ENCODE peak calls at places on chromosomes 3 and 15, in seven cellular contexts. D is K562, X is HepG2, U is H1, C is GM12892, T is SK-N-SH, L is GM12878. K is an unnamed sample.

GRCh38 chr15:82968066-82968465 is 15.5 kb upstream of the HOMER2 start:
- DNase-seq in L (no peak), C (no peak), T (no peak), X (no peak), U (no peak), D (no peak), K (no peak)

GRCh38 chr3:13537244-13537921 is 11.5 kb upstream of the FBLN2 start:
- DNase-seq in U (no peak), D (no peak), X (no peak), L (no peak), C (no peak), T (no peak), K (no peak)

GRCh38 chr3:159765860-159766294 is 222.8 kb upstream of the IL12A start:
- DNase-seq in L (no peak), C (no peak), X (no peak), D (no peak), U (no peak), T (peak), K (no peak)

GRCh38 chr15:73647259-73648026 is 14.3 kb upstream of the NPTN start:
- DNase-seq in T (no peak), D (no peak), L (no peak), U (no peak), C (no peak), X (no peak), K (no peak)

GRCh38 chr3:79766474-79767193 is 1.2 kb downstream of the ROBO1 start:
- DNase-seq in U (no peak), T (peak), X (no peak), D (no peak), C (no peak), L (no peak), K (no peak)

GRCh38 chr3:186166036-186166435 is 57.1 kb upstream of the ETV5 start:
- DNase-seq in X (no peak), D (no peak), C (no peak), U (no peak), T (no peak), L (no peak), K (no peak)

GRCh38 chr3:10777627-10778026 is 38.4 kb upstream of the SLC6A11 start:
- DNase-seq in C (no peak), X (no peak), L (no peak), U (no peak), D (no peak), T (no peak), K (no peak)

GRCh38 chr15:56736308-56736707 is 3.0 kb upstream of the ZNF280D start:
- DNase-seq in T (no peak), D (peak), U (no peak), X (peak), C (no peak), L (no peak), K (no peak)

GRCh38 chr3:61612211-61612995 is 51.0 kb downstream of the PTPRG start:
- DNase-seq in T (no peak), L (no peak), U (no peak), C (no peak), X (no peak), D (no peak), K (no peak)

GRCh38 chr3:10347648-10348403 is 26.9 kb upstream of the SEC13 start:
- DNase-seq in U (no peak), L (no peak), X (no peak), T (no peak), C (no peak), D (no peak), K (no peak)

GRCh38 chr3:187623285-187623814 is 46.8 kb downstream of the SST start:
- DNase-seq in T (no peak), L (no peak), U (no peak), D (no peak), X (no peak), C (no peak), K (no peak)

GRCh38 chr3:23421811-23422510 is 218.8 kb downstream of the UBE2E2 start:
- DNase-seq in C (no peak), X (no peak), L (no peak), T (no peak), U (no peak), D (no peak), K (no peak)

GRCh38 chr3:173199568-173199967 is 58.5 kb upstream of the SPATA16 start:
- DNase-seq in C (no peak), X (no peak), T (no peak), D (no peak), U (no peak), L (no peak), K (no peak)

GRCh38 chr3:173396191-173397041 is 1.1 kb upstream of the NLGN1 start:
- DNase-seq in D (no peak), L (no peak), C (no peak), T (peak), U (no peak), X (no peak), K (no peak)

GRCh38 chr15:96234109-96234892 is 96.2 kb upstream of the NR2F2 start:
- DNase-seq in L (peak), X (no peak), U (no peak), T (peak), C (no peak), D (peak), K (no peak)

GRCh38 chr15:95302206-95302605 is 1028.3 kb upstream of the NR2F2 start:
- DNase-seq in L (no peak), T (no peak), X (no peak), D (no peak), C (no peak), U (no peak), K (no peak)

GRCh38 chr3:28915711-28916481 is 365.0 kb upstream of the RBMS3 start:
- DNase-seq in D (no peak), U (peak), C (no peak), T (peak), L (no peak), X (no peak), K (no peak)

GRCh38 chr3:69443554-69443953 is 57.7 kb upstream of the FRMD4B start:
- DNase-seq in T (no peak), L (no peak), U (no peak), D (no peak), X (no peak), C (no peak), K (no peak)

GRCh38 chr3:13011369-13012227 is 61.6 kb downstream of the IQSEC1 start:
- DNase-seq in C (peak), T (no peak), D (peak), U (no peak), L (peak), X (peak), K (peak)

GRCh38 chr3:178419078-178419477 is 117.2 kb upstream of the KCNMB2 start:
- DNase-seq in T (no peak), X (no peak), D (no peak), U (no peak), L (no peak), C (no peak), K (no peak)

GRCh38 chr3:152073267-152073666 is 195.5 kb upstream of the MBNL1 start:
- DNase-seq in D (no peak), U (no peak), X (no peak), C (no peak), L (no peak), T (peak), K (no peak)

GRCh38 chr15:79157631-79158592 is 67.3 kb upstream of the RASGRF1 start:
- DNase-seq in U (no peak), C (no peak), X (no peak), D (no peak), T (no peak), L (no peak), K (no peak)
- TF ChIP-seq TAF1 in U (no peak), C (no peak), X (no peak), D (no peak), T (no peak), L (no peak), K (no peak)

DNA sequence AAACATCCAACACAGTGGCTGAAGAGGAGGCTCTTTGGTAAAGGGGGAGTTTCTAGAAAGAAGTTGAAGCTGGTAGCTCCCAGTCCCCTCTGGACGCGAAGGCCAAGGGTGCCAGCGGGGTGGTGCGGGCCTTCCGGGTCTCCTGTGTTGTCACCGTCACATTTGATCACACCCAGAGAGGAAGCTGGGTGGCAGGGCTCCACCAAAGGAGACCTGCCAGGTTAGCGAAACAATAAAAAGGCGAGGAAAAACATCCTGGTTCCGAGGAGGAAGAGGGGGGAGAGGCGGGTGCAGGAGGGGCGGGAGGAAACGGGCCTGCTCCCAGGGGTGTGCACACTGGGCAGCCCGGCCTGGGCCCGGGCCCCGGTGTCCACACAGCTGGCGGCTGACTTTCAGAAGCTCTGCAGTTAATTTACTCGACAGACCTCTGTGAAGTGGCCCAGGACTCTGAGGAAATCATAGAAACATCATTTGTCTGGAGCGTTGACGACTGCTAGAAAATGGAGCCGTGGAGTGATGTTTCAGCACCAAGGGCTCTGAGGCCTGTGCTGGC is 12.1 kb downstream of the HEG1 start:
- DNase-seq in D (no peak), T (peak), X (no peak), L (no peak), C (no peak), U (no peak), K (no peak)
- TF ChIP-seq POLR2AphosphoS5 in D (no peak), T (no peak), X (no peak), L (no peak), C (no peak), U (no peak), K (no peak)

GRCh38 chr15:77036537-77037474 is 34.1 kb downstream of the TSPAN3 start:
- DNase-seq in C (peak), D (no peak), T (peak), X (no peak), L (no peak), U (no peak), K (no peak)

GRCh38 chr15:77039217-77039533 is 31.7 kb downstream of the TSPAN3 start:
- DNase-seq in D (no peak), L (no peak), T (no peak), U (no peak), X (no peak), C (no peak), K (no peak)

GRCh38 chr15:77038312-77039216 is 32.3 kb downstream of the TSPAN3 start:
- DNase-seq in C (no peak), D (no peak), X (no peak), U (no peak), T (no peak), L (no peak), K (no peak)

GRCh38 chr15:77035999-77036471 is 34.9 kb downstream of the TSPAN3 start:
- DNase-seq in C (peak), X (no peak), D (no peak), U (no peak), T (peak), L (no peak), K (peak)

DNA sequence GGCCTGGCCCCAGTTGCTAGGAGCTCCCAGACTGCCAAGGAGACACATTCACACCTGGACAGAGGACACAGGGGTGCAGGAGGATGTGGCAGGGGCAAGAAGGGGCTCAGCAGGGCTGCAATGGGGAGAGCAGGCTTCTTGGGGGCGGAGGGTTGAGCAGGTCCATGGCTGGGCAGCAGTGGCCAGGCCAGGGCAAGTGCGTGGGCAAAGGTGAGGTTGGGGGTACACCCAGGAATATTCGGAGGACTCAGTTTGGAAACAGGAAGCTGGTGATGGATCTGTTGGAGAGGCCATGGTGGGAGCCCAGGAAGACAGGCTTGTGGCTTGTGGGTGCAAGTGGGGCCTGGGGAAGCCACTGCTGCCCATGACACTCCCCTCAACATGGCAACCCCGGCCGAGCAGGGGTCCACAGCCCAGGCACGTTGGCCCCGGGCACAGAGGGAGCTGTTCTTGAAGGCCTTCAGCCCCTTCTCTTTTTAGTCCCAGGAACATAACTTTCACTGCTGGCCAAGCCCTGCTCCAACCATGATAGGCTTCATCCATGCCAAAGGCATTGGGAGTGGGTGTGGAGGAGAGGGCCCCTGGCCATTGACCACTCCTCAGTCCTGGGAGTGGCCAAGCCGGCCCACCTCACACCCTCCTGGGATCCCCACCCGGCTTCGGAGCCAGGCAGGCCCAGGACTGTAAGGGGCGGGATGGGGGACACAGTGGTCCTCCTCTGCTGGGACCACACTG is 33.3 kb downstream of the TSPAN3 start:
- DNase-seq in D (no peak), L (no peak), C (peak), T (peak), U (no peak), X (no peak), K (peak)
- TF ChIP-seq TAF1 in D (no peak), L (no peak), C (no peak), T (no peak), U (no peak), X (no peak), K (no peak)

DNA sequence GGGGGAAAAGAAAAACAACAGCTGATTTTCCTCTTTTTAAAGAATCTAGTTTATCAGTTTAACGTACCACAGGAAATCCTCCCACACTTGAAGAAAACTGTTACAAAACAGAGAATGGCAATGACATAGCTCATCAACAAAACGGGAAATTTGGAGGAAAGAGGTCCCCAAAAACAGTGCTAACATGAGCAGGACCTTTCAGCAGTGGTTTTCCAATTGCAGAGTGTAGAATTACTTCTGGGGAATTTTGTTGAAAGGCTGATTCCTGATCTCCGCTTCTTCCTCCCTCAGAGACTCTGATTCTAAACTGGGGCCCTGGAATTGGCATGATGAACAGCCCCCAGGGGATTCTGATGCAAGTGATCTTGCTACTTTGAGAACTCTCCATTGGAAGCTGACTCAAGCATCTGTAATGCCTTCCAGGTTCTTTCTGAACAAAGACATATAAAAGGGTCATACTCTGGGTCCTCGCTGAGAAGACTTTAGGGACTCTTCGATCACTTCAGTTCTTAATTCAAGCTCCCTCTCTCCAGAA is 442.7 kb upstream of the PROK2 start:
- DNase-seq in X (no peak), L (no peak), D (no peak), C (no peak), U (no peak), T (no peak), K (no peak)
- TF ChIP-seq POLR2AphosphoS5 in X (no peak), L (no peak), D (no peak), C (no peak), U (no peak), T (no peak), K (no peak)